ENCODE peak calls at places on chromosome 9, in eight cellular contexts. I, X, H, G, D, Q, B and Y are unnamed samples.

GRCh38 chr9:131954299-131954698 is 125.4 kb downstream of the MED27 start:
- DNase-seq in H (no peak), Q (peak; percentile 20), G (no peak), I (no peak), B (no peak), X (no peak), D (no peak), Y (no peak)

GRCh38 chr9:129624947-129625346 is 1.0 kb upstream of the NTMT1 start:
- DNase-seq in Q (peak; percentile 68), H (no peak), B (no peak), G (no peak), I (no peak), X (peak; percentile 68), D (no peak), Y (no peak)

GRCh38 chr9:124779368-124780059 is 2.6 kb downstream of the OLFML2A start:
- DNase-seq in Q (peak; percentile 90), H (no peak), G (no peak), B (peak; percentile 91), D (no peak), X (peak; percentile 6), I (peak; percentile 59), Y (no peak)

GRCh38 chr9:70480405-70480980 is 66.0 kb upstream of the KLF9 start:
- DNase-seq in D (no peak), Q (peak; percentile 49), X (no peak), I (peak; percentile 86), G (no peak), H (peak; percentile 66), B (peak; percentile 50), Y (peak; percentile 69)

GRCh38 chr9:16612627-16613026 is 257.8 kb downstream of the BNC2 start:
- DNase-seq in X (no peak), Q (no peak), G (no peak), H (no peak), I (no peak), B (peak; percentile 57), D (no peak), Y (no peak)

GRCh38 chr9:138015021-138015829 is 137.6 kb downstream of the CACNA1B start:
- DNase-seq in B (no peak), G (no peak), I (no peak), X (no peak), D (no peak), Q (no peak), H (no peak), Y (no peak)

GRCh38 chr9:107739601-107740082 is 250.1 kb upstream of the KLF4 start:
- DNase-seq in D (no peak), B (peak; percentile 91), Q (peak; percentile 73), X (no peak), H (peak; percentile 54), G (no peak), I (peak; percentile 76), Y (no peak)

GRCh38 chr9:3954228-3954949 is 345.5 kb downstream of the GLIS3 start:
- DNase-seq in G (no peak), I (no peak), X (no peak), Q (no peak), B (no peak), H (no peak), D (no peak), Y (no peak)

GRCh38 chr9:110545705-110546104 is 33.8 kb downstream of the SVEP1 start:
- DNase-seq in X (no peak), D (no peak), H (peak; percentile 4), Q (peak; percentile 45), I (no peak), G (no peak), B (peak; percentile 44), Y (no peak)

GRCh38 chr9:128258326-128258725 is 17.5 kb downstream of the GOLGA2 start:
- DNase-seq in B (no peak), H (no peak), G (no peak), D (no peak), Q (no peak), I (no peak), X (no peak), Y (no peak)

GRCh38 chr9:132147331-132147730 is 14.5 kb upstream of the NTNG2 start:
- DNase-seq in G (no peak), B (no peak), H (no peak), X (no peak), I (no peak), D (no peak), Q (no peak), Y (no peak)